ENCODE peak calls at places on chromosomes 13 and 19, in nine cellular contexts. T, P, Z, V, H, S, M, C and K are unnamed samples.

GRCh38 chr19:44663996-44664395 is 7.3 kb upstream of the CEACAM19 start:
- DNase-seq in Z (no peak), T (no peak), V (no peak), S (no peak), M (no peak), C (no peak), P (no peak), H (no peak), K (no peak)

GRCh38 chr13:48902421-48902820 is 73.3 kb upstream of the FNDC3A start:
- DNase-seq in P (no peak), C (peak), T (no peak), M (no peak), V (no peak), H (peak), Z (no peak), S (no peak), K (no peak)

GRCh38 chr13:89969996-89970709 is 1377.3 kb upstream of the MIR17HG start:
- DNase-seq in S (no peak), V (no peak), H (no peak), Z (no peak), C (no peak), T (no peak), M (no peak), P (no peak), K (no peak)

GRCh38 chr13:65768545-65768944 is 1461.6 kb downstream of the PCDH9 start:
- DNase-seq in Z (no peak), P (no peak), C (no peak), H (peak), T (no peak), V (no peak), S (no peak), M (no peak), K (no peak)

GRCh38 chr19:51064534-51065220 is at the start of gene KLK13:
- DNase-seq in H (peak), M (peak), V (no peak), P (no peak), S (no peak), C (no peak), Z (no peak), T (no peak), K (no peak)

GRCh38 chr13:31878955-31879354 is 139.6 kb downstream of the RXFP2 start:
- DNase-seq in T (no peak), C (no peak), V (no peak), S (no peak), M (no peak), P (no peak), Z (no peak), H (no peak), K (no peak)

GRCh38 chr13:27329210-27329609 is 58.6 kb downstream of the RASL11A start:
- DNase-seq in C (no peak), Z (no peak), M (no peak), P (no peak), T (no peak), S (no peak), V (no peak), H (no peak), K (no peak)

GRCh38 chr13:20297181-20297580 is 65.1 kb upstream of the GJB6 start:
- DNase-seq in T (no peak), Z (no peak), V (no peak), M (no peak), S (no peak), H (no peak), C (peak), P (no peak), K (no peak)

GRCh38 chr19:10333758-10334339 is 520 bp upstream of the RAVER1 start:
- DNase-seq in T (no peak), M (no peak), P (no peak), C (no peak), V (no peak), Z (no peak), S (no peak), H (peak), K (no peak)

GRCh38 chr13:110770678-110771077 is 57.2 kb downstream of the ING1 start:
- DNase-seq in T (no peak), Z (no peak), P (no peak), C (no peak), S (no peak), H (no peak), V (no peak), M (no peak), K (no peak)

GRCh38 chr13:68574053-68574452 is 1343.9 kb upstream of the PCDH9 start:
- DNase-seq in H (no peak), C (no peak), S (no peak), P (no peak), M (no peak), Z (no peak), T (no peak), V (no peak), K (no peak)

GRCh38 chr13:46962286-46962941 is 65.6 kb upstream of the HTR2A start:
- DNase-seq in Z (peak), V (no peak), H (no peak), C (peak), M (no peak), T (no peak), S (no peak), P (peak), K (no peak)

GRCh38 chr19:29004796-29005195 is 208.2 kb downstream of the UQCRFS1 start:
- DNase-seq in T (no peak), S (no peak), Z (no peak), H (no peak), M (no peak), C (no peak), V (peak), P (no peak), K (no peak)

GRCh38 chr13:114044486-114044885 is 70.6 kb upstream of the C13orf46 start:
- DNase-seq in S (no peak), P (no peak), C (no peak), Z (no peak), H (no peak), M (no peak), T (no peak), V (no peak), K (no peak)

GRCh38 chr13:50285283-50285682 is 270.0 kb downstream of the KCNRG start:
- DNase-seq in T (no peak), H (no peak), S (no peak), C (no peak), Z (no peak), V (no peak), M (no peak), P (no peak), K (no peak)

GRCh38 chr19:42224940-42225717 is 5.0 kb downstream of the ZNF526 start:
- DNase-seq in P (no peak), Z (no peak), T (no peak), C (no peak), S (no peak), V (no peak), H (no peak), M (no peak), K (no peak)

GRCh38 chr13:45527699-45528462 is 63.1 kb downstream of the COG3 start:
- DNase-seq in V (no peak), M (no peak), T (no peak), H (no peak), P (no peak), C (peak), S (no peak), Z (no peak), K (no peak)

GRCh38 chr19:38062959-38063786 is 156.2 kb downstream of the SIPA1L3 start:
- DNase-seq in M (no peak), P (no peak), S (no peak), T (no peak), H (no peak), C (no peak), Z (no peak), V (no peak), K (no peak)

GRCh38 chr19:18756896-18757295 is 34.2 kb downstream of the COMP start:
- DNase-seq in V (no peak), C (peak), P (no peak), T (no peak), S (no peak), M (no peak), H (no peak), Z (no peak), K (no peak)

GRCh38 chr19:55441692-55442321 is 1.3 kb downstream of the SHISA7 start:
- DNase-seq in V (no peak), C (peak), H (peak), S (no peak), P (no peak), T (no peak), Z (no peak), M (no peak), K (no peak)

GRCh38 chr13:28494861-28495585 is at the start of gene FLT1:
- DNase-seq in H (peak), P (no peak), T (no peak), C (peak), Z (peak), M (no peak), S (no peak), V (peak), K (no peak)

GRCh38 chr13:28493740-28494536 is 990 bp downstream of the FLT1 start:
- DNase-seq in M (no peak), V (peak), P (no peak), H (peak), C (no peak), T (no peak), S (no peak), Z (peak), K (no peak)

GRCh38 chr13:28494537-28494860 is 429 bp downstream of the FLT1 start:
- DNase-seq in M (no peak), V (no peak), Z (no peak), T (no peak), S (no peak), C (no peak), H (no peak), P (no peak), K (no peak)

GRCh38 chr13:28497143-28497876 is 2.4 kb upstream of the FLT1 start:
- DNase-seq in Z (no peak), S (no peak), C (no peak), V (no peak), P (no peak), M (no peak), H (no peak), T (no peak), K (no peak)

DNA sequence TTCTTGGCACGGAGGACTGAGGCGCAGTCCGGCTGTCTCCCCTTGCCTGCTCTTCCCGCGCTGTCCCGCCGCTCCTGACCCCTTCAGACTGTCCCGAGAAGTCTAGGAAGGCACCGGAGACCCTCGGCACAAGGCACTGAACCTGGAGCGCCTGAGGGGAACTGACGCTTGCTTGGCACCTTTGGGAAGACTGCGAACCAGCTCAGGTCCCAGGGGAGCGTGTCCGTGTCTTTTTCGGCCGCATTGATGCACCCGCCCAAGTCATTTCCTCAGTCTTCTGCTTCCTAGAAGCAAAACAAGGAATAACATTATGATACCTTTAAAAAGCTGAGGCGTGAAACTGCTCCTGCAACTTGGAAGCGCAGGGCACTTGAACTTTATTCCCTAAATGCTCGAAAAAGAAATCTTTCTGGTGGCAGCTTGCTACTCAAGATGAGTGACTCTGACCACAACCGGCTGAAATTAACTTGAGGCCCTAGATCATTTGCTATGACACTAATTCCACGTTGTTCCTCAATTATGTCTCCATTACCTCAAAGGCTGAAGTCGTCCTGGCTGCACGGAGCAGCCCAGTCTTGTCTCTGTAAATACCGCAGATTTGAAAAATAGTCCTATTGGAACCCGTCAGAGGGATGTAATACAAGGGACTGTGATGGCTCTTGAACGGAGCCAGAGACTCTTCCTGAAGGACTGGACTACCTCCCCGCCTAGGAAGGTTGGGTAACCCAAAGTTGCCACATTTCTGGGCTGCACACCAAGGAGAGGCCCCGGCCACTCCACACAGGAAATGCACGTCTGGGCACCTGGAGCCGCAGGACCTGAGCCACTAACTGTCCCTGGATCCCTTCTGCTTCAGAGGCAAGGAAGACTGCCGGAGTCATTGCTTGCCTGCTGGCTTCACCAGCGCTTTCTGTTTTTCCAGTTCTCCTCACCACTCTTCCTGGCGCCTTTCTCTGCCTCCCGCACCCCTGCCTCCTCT is 947 bp upstream of the FLT1 start:
- DNase-seq in P (no peak), S (no peak), M (no peak), Z (no peak), V (no peak), T (no peak), C (peak), H (peak), K (no peak)
- TF ChIP-seq CTCF in P (no peak), S (no peak), M (no peak), Z (no peak), V (no peak), T (no peak), C (no peak), H (peak), K (no peak)

DNA sequence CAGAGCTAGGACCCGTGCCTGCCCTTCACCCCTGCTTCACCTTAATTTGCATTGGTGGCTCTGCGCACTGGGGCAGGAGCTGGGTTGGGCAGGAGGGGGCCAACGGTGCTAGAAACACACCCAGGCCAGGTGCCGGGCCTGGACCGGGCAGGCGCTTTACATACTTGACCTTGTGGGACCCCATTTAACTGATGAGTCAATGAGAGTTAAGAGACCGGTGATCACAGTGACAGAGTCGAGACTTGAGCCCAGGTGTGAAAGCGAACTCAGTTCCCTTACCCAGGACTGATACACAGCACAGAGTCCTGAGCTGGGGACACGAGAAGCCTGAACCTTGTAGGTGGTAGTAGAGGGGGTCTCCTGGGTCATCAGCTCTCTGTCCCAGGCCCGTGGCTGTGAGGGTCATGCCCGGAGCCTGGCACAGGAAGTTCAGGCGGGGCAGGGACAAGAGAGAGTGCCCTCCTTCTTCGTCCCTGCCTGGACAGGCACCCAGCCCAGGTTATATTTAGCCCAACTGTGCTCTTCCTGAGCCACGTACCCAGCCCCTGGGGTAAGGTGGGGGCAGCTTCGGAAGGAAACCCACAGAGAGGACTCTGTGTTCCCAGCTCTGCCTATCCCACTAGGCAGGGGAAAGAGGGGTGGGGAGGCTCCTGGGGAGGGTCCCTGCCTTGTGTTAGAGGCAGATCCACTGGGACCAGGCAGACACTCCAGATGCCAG is 1.9 kb downstream of the PRX start:
- DNase-seq in H (peak), T (no peak), M (no peak), P (no peak), C (no peak), V (no peak), Z (peak), S (no peak), K (no peak)
- TF ChIP-seq CTCF in H (no peak), T (no peak), M (no peak), P (no peak), C (no peak), V (no peak), Z (no peak), S (no peak), K (no peak)

GRCh38 chr13:59960683-59961082 is 203.0 kb downstream of the DIAPH3 start:
- DNase-seq in M (no peak), V (no peak), S (no peak), T (no peak), C (no peak), Z (no peak), H (no peak), P (no peak), K (no peak)
- TF ChIP-seq CTCF in M (no peak), V (no peak), S (no peak), T (no peak), C (no peak), Z (no peak), H (no peak), P (no peak), K (no peak)

GRCh38 chr13:37049810-37050209 is 9.7 kb downstream of the SUPT20H start:
- DNase-seq in M (no peak), P (no peak), S (no peak), H (no peak), T (no peak), C (no peak), Z (no peak), V (no peak), K (no peak)
- TF ChIP-seq CTCF in M (no peak), P (peak), S (no peak), H (peak), T (no peak), C (no peak), Z (peak), V (no peak), K (peak)